ENCODE peak calls at places on chromosomes 4 and X, in seven cellular contexts. One of them, this sample, is unnamed.

GRCh38 chrX:30592846-30593245 is 15.3 kb upstream of the TASL start:
- DNase-seq in mammary epithelial cell: no peak
- DNase-seq in K562: no peak
- DNase-seq in cardiac fibroblast: no peak
- DNase-seq in NB4: no peak
- DNase-seq in upper lobe of right lung: no peak
- DNase-seq in fibroblast of pulmonary artery: no peak
- DNase-seq in this sample: no peak

GRCh38 chrX:149074429-149074828 is 430.7 kb downstream of the IDS start:
- DNase-seq in NB4: peak
- DNase-seq in K562: no peak
- DNase-seq in fibroblast of pulmonary artery: peak
- DNase-seq in mammary epithelial cell: no peak
- DNase-seq in cardiac fibroblast: peak
- DNase-seq in upper lobe of right lung: no peak
- DNase-seq in this sample: peak

GRCh38 chr4:91243132-91243531 is 1060.6 kb upstream of the GRID2 start:
- DNase-seq in NB4: no peak
- DNase-seq in cardiac fibroblast: no peak
- DNase-seq in K562: no peak
- DNase-seq in mammary epithelial cell: no peak
- DNase-seq in fibroblast of pulmonary artery: peak
- DNase-seq in upper lobe of right lung: peak
- DNase-seq in this sample: no peak

GRCh38 chrX:34918856-34919255 is 23.7 kb upstream of the FAM47B start:
- DNase-seq in upper lobe of right lung: no peak
- DNase-seq in NB4: peak
- DNase-seq in cardiac fibroblast: peak
- DNase-seq in K562: no peak
- DNase-seq in mammary epithelial cell: peak
- DNase-seq in fibroblast of pulmonary artery: peak
- DNase-seq in this sample: peak

GRCh38 chr4:84583871-84584373 is 995 bp downstream of the CDS1 start:
- DNase-seq in K562: no peak
- DNase-seq in cardiac fibroblast: peak
- DNase-seq in upper lobe of right lung: no peak
- DNase-seq in fibroblast of pulmonary artery: no peak
- DNase-seq in NB4: peak
- DNase-seq in mammary epithelial cell: no peak
- DNase-seq in this sample: no peak

GRCh38 chr4:164383187-164384181 is 370.4 kb upstream of the SMIM31 start:
- DNase-seq in upper lobe of right lung: peak
- DNase-seq in NB4: no peak
- DNase-seq in mammary epithelial cell: peak
- DNase-seq in fibroblast of pulmonary artery: no peak
- DNase-seq in K562: no peak
- DNase-seq in cardiac fibroblast: no peak
- DNase-seq in this sample: no peak

GRCh38 chr4:48215977-48216376 is 53.7 kb downstream of the TEC start:
- DNase-seq in fibroblast of pulmonary artery: no peak
- DNase-seq in upper lobe of right lung: no peak
- DNase-seq in cardiac fibroblast: no peak
- DNase-seq in K562: no peak
- DNase-seq in NB4: no peak
- DNase-seq in mammary epithelial cell: no peak
- DNase-seq in this sample: no peak

GRCh38 chr4:40214038-40214437 is 17.2 kb downstream of the RHOH start:
- DNase-seq in fibroblast of pulmonary artery: no peak
- DNase-seq in K562: no peak
- DNase-seq in NB4: no peak
- DNase-seq in mammary epithelial cell: no peak
- DNase-seq in cardiac fibroblast: no peak
- DNase-seq in upper lobe of right lung: no peak
- DNase-seq in this sample: no peak

GRCh38 chr4:4919926-4920325 is 60.5 kb downstream of the MSX1 start:
- DNase-seq in cardiac fibroblast: no peak
- DNase-seq in upper lobe of right lung: no peak
- DNase-seq in mammary epithelial cell: no peak
- DNase-seq in K562: no peak
- DNase-seq in NB4: no peak
- DNase-seq in fibroblast of pulmonary artery: no peak
- DNase-seq in this sample: peak

GRCh38 chr4:122819708-122820449 is 6.8 kb upstream of the FGF2 start:
- DNase-seq in mammary epithelial cell: peak
- DNase-seq in NB4: peak
- DNase-seq in K562: no peak
- DNase-seq in upper lobe of right lung: no peak
- DNase-seq in cardiac fibroblast: peak
- DNase-seq in fibroblast of pulmonary artery: peak
- DNase-seq in this sample: no peak

GRCh38 chrX:82031250-82031649 is 829.3 kb downstream of the SH3BGRL start:
- DNase-seq in NB4: no peak
- DNase-seq in K562: no peak
- DNase-seq in mammary epithelial cell: no peak
- DNase-seq in upper lobe of right lung: no peak
- DNase-seq in fibroblast of pulmonary artery: no peak
- DNase-seq in cardiac fibroblast: no peak
- DNase-seq in this sample: no peak

GRCh38 chr4:153521995-153522799 is 56.0 kb downstream of the TMEM131L start:
- DNase-seq in upper lobe of right lung: no peak
- DNase-seq in NB4: peak
- DNase-seq in mammary epithelial cell: no peak
- DNase-seq in K562: no peak
- DNase-seq in cardiac fibroblast: no peak
- DNase-seq in fibroblast of pulmonary artery: no peak
- DNase-seq in this sample: no peak
- H3K4me3 ChIP-seq in upper lobe of right lung: no peak
- H3K4me3 ChIP-seq in NB4: no peak
- H3K4me3 ChIP-seq in mammary epithelial cell: no peak
- H3K4me3 ChIP-seq in K562: no peak
- H3K4me3 ChIP-seq in cardiac fibroblast: no peak
- H3K4me3 ChIP-seq in fibroblast of pulmonary artery: no peak
- H3K4me3 ChIP-seq in this sample: no peak

DNA sequence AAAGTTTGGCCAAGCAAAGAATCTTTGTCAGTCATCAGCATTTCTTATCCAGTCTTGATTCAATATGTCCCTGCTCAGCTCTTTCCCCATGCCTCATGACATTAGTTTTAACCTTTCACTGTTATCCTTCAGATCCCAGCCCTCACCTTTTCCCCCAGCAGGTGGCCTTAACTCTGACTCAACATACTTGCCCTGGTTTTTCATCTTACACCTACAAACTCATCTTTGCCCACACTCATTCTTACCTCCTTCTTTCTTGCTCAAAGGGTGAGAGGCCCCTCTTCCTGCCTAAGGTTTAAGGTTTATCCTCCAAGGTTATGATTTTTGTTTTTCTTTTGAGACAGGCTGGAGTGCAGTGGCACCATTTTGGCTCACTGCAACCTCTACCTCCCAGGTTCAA is 10.6 kb upstream of the ANXA5 start:
- DNase-seq in mammary epithelial cell: no peak
- DNase-seq in K562: no peak
- DNase-seq in cardiac fibroblast: no peak
- DNase-seq in upper lobe of right lung: no peak
- DNase-seq in fibroblast of pulmonary artery: no peak
- DNase-seq in NB4: no peak
- DNase-seq in this sample: no peak
- TF ChIP-seq CTCF in mammary epithelial cell: no peak
- TF ChIP-seq CTCF in K562: no peak
- TF ChIP-seq CTCF in cardiac fibroblast: no peak
- TF ChIP-seq CTCF in upper lobe of right lung: no peak
- TF ChIP-seq CTCF in fibroblast of pulmonary artery: no peak
- TF ChIP-seq CTCF in NB4: no peak
- TF ChIP-seq CTCF in this sample: no peak

GRCh38 chr4:183636923-183637322 is 22.1 kb downstream of the RWDD4 start:
- DNase-seq in NB4: no peak
- DNase-seq in K562: no peak
- DNase-seq in fibroblast of pulmonary artery: no peak
- DNase-seq in cardiac fibroblast: peak
- DNase-seq in upper lobe of right lung: no peak
- DNase-seq in mammary epithelial cell: no peak
- DNase-seq in this sample: peak
- H3K4me3 ChIP-seq in NB4: no peak
- H3K4me3 ChIP-seq in K562: no peak
- H3K4me3 ChIP-seq in fibroblast of pulmonary artery: no peak
- H3K4me3 ChIP-seq in cardiac fibroblast: no peak
- H3K4me3 ChIP-seq in upper lobe of right lung: peak
- H3K4me3 ChIP-seq in mammary epithelial cell: no peak
- H3K4me3 ChIP-seq in this sample: no peak

DNA sequence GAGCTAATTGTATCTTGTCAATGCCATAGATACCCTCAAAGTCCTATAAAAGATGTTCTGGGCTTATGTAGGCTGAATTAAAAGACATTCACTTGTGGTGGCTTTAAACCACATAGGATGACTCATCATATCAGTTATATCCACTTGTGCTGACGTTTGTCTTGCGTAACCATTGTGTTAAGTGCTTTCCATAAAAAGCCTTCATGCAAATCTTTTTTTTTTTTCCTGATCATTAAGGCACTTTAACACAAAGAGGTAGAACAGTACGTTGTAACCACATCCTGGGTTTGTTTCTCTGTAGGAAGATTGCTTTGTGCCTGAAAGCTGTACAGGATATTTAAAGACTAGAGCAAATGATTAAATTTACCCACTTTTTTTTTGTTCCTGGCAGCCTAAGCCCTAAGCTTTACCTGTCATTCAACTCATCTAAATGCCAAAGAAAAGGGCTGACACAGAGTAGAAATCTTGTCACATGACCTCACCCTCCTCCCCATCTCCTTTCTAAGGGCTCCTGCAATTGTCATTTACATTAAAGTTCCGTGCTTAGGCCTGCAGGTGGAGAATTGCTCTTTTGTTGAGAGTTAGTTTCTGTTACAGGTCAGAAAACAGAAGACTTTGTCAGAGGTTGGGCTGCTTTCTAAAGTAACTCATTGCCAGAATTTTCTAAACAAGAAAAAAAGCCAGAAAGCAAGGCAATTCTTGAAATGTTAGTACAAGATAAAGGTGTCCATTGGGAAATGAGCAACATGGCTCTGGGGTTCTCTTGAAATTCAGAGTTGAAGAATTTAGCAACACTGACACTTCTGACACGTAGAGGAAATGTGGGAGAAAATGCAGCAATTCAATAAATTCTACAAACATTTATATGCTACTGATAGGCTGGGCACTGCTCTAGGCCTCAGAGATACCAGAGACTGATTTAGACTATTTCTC is 555.6 kb downstream of the PPARGC1A start:
- DNase-seq in mammary epithelial cell: peak
- DNase-seq in fibroblast of pulmonary artery: peak
- DNase-seq in cardiac fibroblast: peak
- DNase-seq in upper lobe of right lung: no peak
- DNase-seq in K562: peak
- DNase-seq in NB4: peak
- DNase-seq in this sample: peak
- TF ChIP-seq CTCF in mammary epithelial cell: no peak
- TF ChIP-seq CTCF in fibroblast of pulmonary artery: peak
- TF ChIP-seq CTCF in cardiac fibroblast: no peak
- TF ChIP-seq CTCF in upper lobe of right lung: no peak
- TF ChIP-seq CTCF in K562: no peak
- TF ChIP-seq CTCF in NB4: peak
- TF ChIP-seq CTCF in this sample: no peak

DNA sequence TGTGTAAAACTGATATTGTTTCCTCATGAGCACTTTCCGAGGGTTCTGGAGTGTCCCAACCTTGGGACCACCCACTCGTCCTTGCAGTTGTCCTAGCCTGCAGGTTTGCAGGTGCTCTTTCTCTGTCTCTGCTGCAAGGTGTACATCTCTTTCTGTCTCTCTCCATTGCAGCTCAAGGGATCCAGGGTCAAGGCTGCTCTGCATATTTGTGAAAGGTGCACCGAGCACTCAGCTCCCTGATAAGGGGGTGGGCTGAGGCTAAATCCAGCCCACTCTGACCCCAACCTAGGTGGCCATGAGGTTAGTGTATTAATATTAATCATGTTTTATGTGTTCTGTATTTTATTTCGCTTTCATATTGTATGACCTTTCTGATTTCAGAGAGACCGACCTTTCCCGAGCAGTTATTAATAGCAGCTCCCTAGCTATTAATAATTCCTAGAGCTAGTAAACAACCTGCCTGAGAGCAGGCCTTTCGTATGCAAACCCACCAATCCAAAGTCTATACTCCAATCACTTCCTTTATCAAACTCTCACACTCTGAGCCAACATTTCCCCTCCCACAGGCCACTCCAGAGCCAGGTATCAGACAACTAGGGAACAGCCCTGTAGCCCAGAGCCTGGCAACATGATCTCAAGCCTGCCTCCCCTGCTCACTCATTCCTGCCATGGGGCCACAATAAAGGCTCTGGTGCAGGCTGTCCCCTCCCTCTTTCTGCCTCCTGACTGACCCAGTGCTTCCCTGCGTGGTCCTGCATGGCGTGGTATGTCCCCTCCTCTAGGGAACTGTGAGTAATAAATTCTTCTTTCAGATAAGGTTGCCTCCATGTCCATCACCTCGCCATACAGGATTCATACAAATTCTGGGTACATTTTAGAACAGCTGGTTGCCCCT is 73.9 kb downstream of the SLC2A9 start:
- DNase-seq in cardiac fibroblast: no peak
- DNase-seq in NB4: no peak
- DNase-seq in K562: no peak
- DNase-seq in mammary epithelial cell: no peak
- DNase-seq in upper lobe of right lung: no peak
- DNase-seq in fibroblast of pulmonary artery: no peak
- DNase-seq in this sample: no peak
- H3K4me3 ChIP-seq in cardiac fibroblast: no peak
- H3K4me3 ChIP-seq in NB4: no peak
- H3K4me3 ChIP-seq in K562: no peak
- H3K4me3 ChIP-seq in mammary epithelial cell: no peak
- H3K4me3 ChIP-seq in upper lobe of right lung: no peak
- H3K4me3 ChIP-seq in fibroblast of pulmonary artery: no peak
- H3K4me3 ChIP-seq in this sample: no peak

GRCh38 chr4:80486603-80487002 is 151.1 kb downstream of the CFAP299 start:
- DNase-seq in NB4: no peak
- DNase-seq in fibroblast of pulmonary artery: no peak
- DNase-seq in cardiac fibroblast: no peak
- DNase-seq in K562: no peak
- DNase-seq in upper lobe of right lung: no peak
- DNase-seq in mammary epithelial cell: no peak
- DNase-seq in this sample: no peak
- TF ChIP-seq CTCF in NB4: no peak
- TF ChIP-seq CTCF in fibroblast of pulmonary artery: no peak
- TF ChIP-seq CTCF in cardiac fibroblast: no peak
- TF ChIP-seq CTCF in K562: no peak
- TF ChIP-seq CTCF in upper lobe of right lung: no peak
- TF ChIP-seq CTCF in mammary epithelial cell: no peak
- TF ChIP-seq CTCF in this sample: no peak